ENCODE peak calls at places on chromosomes 12 and 14, in six cellular contexts. One of them, this sample, is unnamed.

GRCh38 chr12:116863275-116863767 is 17.9 kb downstream of the HRK start:
- DNase-seq in mammary epithelial cell: no peak
- DNase-seq in MCF 10A: no peak
- DNase-seq in AG10803: peak
- DNase-seq in CD8-positive, alpha-beta T cell: no peak
- DNase-seq in AG09309: no peak
- DNase-seq in this sample: no peak

GRCh38 chr12:131618303-131618658 is 92.6 kb upstream of the SFSWAP start:
- DNase-seq in AG10803: no peak
- DNase-seq in mammary epithelial cell: no peak
- DNase-seq in CD8-positive, alpha-beta T cell: no peak
- DNase-seq in AG09309: no peak
- DNase-seq in MCF 10A: peak
- DNase-seq in this sample: no peak

GRCh38 chr12:11564984-11565651 is 84.4 kb upstream of the ETV6 start:
- DNase-seq in AG10803: no peak
- DNase-seq in CD8-positive, alpha-beta T cell: no peak
- DNase-seq in mammary epithelial cell: no peak
- DNase-seq in AG09309: no peak
- DNase-seq in MCF 10A: no peak
- DNase-seq in this sample: no peak

GRCh38 chr14:60758875-60759274 is 24.3 kb downstream of the MNAT1 start:
- DNase-seq in AG09309: no peak
- DNase-seq in mammary epithelial cell: no peak
- DNase-seq in AG10803: no peak
- DNase-seq in MCF 10A: no peak
- DNase-seq in CD8-positive, alpha-beta T cell: no peak
- DNase-seq in this sample: no peak

GRCh38 chr12:102501773-102502172 is 21.4 kb upstream of the IGF1 start:
- DNase-seq in AG10803: peak
- DNase-seq in mammary epithelial cell: no peak
- DNase-seq in MCF 10A: no peak
- DNase-seq in CD8-positive, alpha-beta T cell: no peak
- DNase-seq in AG09309: no peak
- DNase-seq in this sample: no peak

GRCh38 chr12:118645219-118645618 is 268.9 kb downstream of the SUDS3 start:
- DNase-seq in CD8-positive, alpha-beta T cell: no peak
- DNase-seq in MCF 10A: peak
- DNase-seq in mammary epithelial cell: no peak
- DNase-seq in AG10803: no peak
- DNase-seq in AG09309: no peak
- DNase-seq in this sample: no peak

GRCh38 chr12:123533672-123534643 is at the start of gene RILPL1:
- DNase-seq in MCF 10A: peak
- DNase-seq in AG09309: no peak
- DNase-seq in mammary epithelial cell: peak
- DNase-seq in AG10803: peak
- DNase-seq in CD8-positive, alpha-beta T cell: peak
- DNase-seq in this sample: peak

GRCh38 chr14:35419429-35419841 is 14.9 kb upstream of the NFKBIA start:
- DNase-seq in MCF 10A: peak
- DNase-seq in CD8-positive, alpha-beta T cell: no peak
- DNase-seq in mammary epithelial cell: no peak
- DNase-seq in AG09309: no peak
- DNase-seq in AG10803: no peak
- DNase-seq in this sample: no peak

GRCh38 chr14:88255798-88256197 is 67.3 kb downstream of the KCNK10 start:
- DNase-seq in AG09309: no peak
- DNase-seq in CD8-positive, alpha-beta T cell: no peak
- DNase-seq in mammary epithelial cell: no peak
- DNase-seq in AG10803: no peak
- DNase-seq in MCF 10A: no peak
- DNase-seq in this sample: no peak

GRCh38 chr12:101021442-101021841 is 188.6 kb downstream of the SLC5A8 start:
- DNase-seq in AG09309: no peak
- DNase-seq in AG10803: no peak
- DNase-seq in mammary epithelial cell: no peak
- DNase-seq in MCF 10A: no peak
- DNase-seq in CD8-positive, alpha-beta T cell: no peak
- DNase-seq in this sample: no peak

GRCh38 chr12:45216297-45216982 is 545 bp downstream of the ANO6 start:
- DNase-seq in mammary epithelial cell: peak
- DNase-seq in AG09309: no peak
- DNase-seq in CD8-positive, alpha-beta T cell: peak
- DNase-seq in MCF 10A: peak
- DNase-seq in AG10803: peak
- DNase-seq in this sample: peak

GRCh38 chr12:42143401-42144173 is 1.1 kb downstream of the GXYLT1 start:
- DNase-seq in AG09309: no peak
- DNase-seq in MCF 10A: peak
- DNase-seq in CD8-positive, alpha-beta T cell: no peak
- DNase-seq in mammary epithelial cell: peak
- DNase-seq in AG10803: peak
- DNase-seq in this sample: peak

GRCh38 chr12:52980773-52981423 is 25.4 kb upstream of the EIF4B start:
- DNase-seq in AG09309: peak
- DNase-seq in MCF 10A: peak
- DNase-seq in CD8-positive, alpha-beta T cell: peak
- DNase-seq in mammary epithelial cell: peak
- DNase-seq in AG10803: peak
- DNase-seq in this sample: peak

GRCh38 chr12:12439636-12440035 is 82.8 kb downstream of the BORCS5 start:
- DNase-seq in MCF 10A: peak
- DNase-seq in AG10803: peak
- DNase-seq in AG09309: no peak
- DNase-seq in mammary epithelial cell: peak
- DNase-seq in CD8-positive, alpha-beta T cell: peak
- DNase-seq in this sample: no peak

GRCh38 chr12:117850048-117850447 is 118.7 kb downstream of the KSR2 start:
- DNase-seq in MCF 10A: peak
- DNase-seq in mammary epithelial cell: peak
- DNase-seq in CD8-positive, alpha-beta T cell: no peak
- DNase-seq in AG10803: peak
- DNase-seq in AG09309: no peak
- DNase-seq in this sample: peak

GRCh38 chr14:71183856-71184255 is 276.6 kb downstream of the PCNX1 start:
- DNase-seq in AG10803: no peak
- DNase-seq in CD8-positive, alpha-beta T cell: no peak
- DNase-seq in MCF 10A: no peak
- DNase-seq in AG09309: no peak
- DNase-seq in mammary epithelial cell: no peak
- DNase-seq in this sample: no peak

GRCh38 chr14:103378042-103378854 is 7.0 kb upstream of the MARK3 start:
- DNase-seq in mammary epithelial cell: no peak
- DNase-seq in AG09309: no peak
- DNase-seq in AG10803: no peak
- DNase-seq in MCF 10A: no peak
- DNase-seq in CD8-positive, alpha-beta T cell: no peak
- DNase-seq in this sample: no peak

GRCh38 chr14:102690509-102691286 is 86.6 kb upstream of the TRAF3 start:
- DNase-seq in MCF 10A: no peak
- DNase-seq in AG10803: no peak
- DNase-seq in CD8-positive, alpha-beta T cell: no peak
- DNase-seq in AG09309: no peak
- DNase-seq in mammary epithelial cell: no peak
- DNase-seq in this sample: no peak

GRCh38 chr14:26204362-26204953 is 393.4 kb downstream of the NOVA1 start:
- DNase-seq in mammary epithelial cell: no peak
- DNase-seq in MCF 10A: no peak
- DNase-seq in CD8-positive, alpha-beta T cell: no peak
- DNase-seq in AG10803: no peak
- DNase-seq in AG09309: no peak
- DNase-seq in this sample: no peak

GRCh38 chr12:77697126-77697525 is 133.6 kb upstream of the NAV3 start:
- DNase-seq in MCF 10A: no peak
- DNase-seq in CD8-positive, alpha-beta T cell: no peak
- DNase-seq in mammary epithelial cell: no peak
- DNase-seq in AG10803: no peak
- DNase-seq in AG09309: no peak
- DNase-seq in this sample: no peak

GRCh38 chr12:111137968-111138367 is 217.6 kb upstream of the MYL2 start:
- DNase-seq in AG09309: no peak
- DNase-seq in CD8-positive, alpha-beta T cell: no peak
- DNase-seq in MCF 10A: no peak
- DNase-seq in AG10803: no peak
- DNase-seq in mammary epithelial cell: no peak
- DNase-seq in this sample: no peak
- TF ChIP-seq CTCF in AG09309: no peak
- TF ChIP-seq CTCF in CD8-positive, alpha-beta T cell: no peak
- TF ChIP-seq CTCF in MCF 10A: no peak
- TF ChIP-seq CTCF in AG10803: no peak
- TF ChIP-seq CTCF in mammary epithelial cell: no peak
- TF ChIP-seq CTCF in this sample: no peak

GRCh38 chr12:752673-753400 is 458 bp downstream of the WNK1 start:
- DNase-seq in AG09309: no peak
- DNase-seq in AG10803: peak
- DNase-seq in mammary epithelial cell: peak
- DNase-seq in CD8-positive, alpha-beta T cell: peak
- DNase-seq in MCF 10A: peak
- DNase-seq in this sample: peak
- TF ChIP-seq CTCF in AG09309: no peak
- TF ChIP-seq CTCF in AG10803: no peak
- TF ChIP-seq CTCF in mammary epithelial cell: no peak
- TF ChIP-seq CTCF in CD8-positive, alpha-beta T cell: no peak
- TF ChIP-seq CTCF in MCF 10A: no peak
- TF ChIP-seq CTCF in this sample: peak

GRCh38 chr12:16187684-16188083 is 89.8 kb downstream of the SLC15A5 start:
- DNase-seq in MCF 10A: no peak
- DNase-seq in mammary epithelial cell: no peak
- DNase-seq in AG09309: no peak
- DNase-seq in CD8-positive, alpha-beta T cell: no peak
- DNase-seq in AG10803: no peak
- DNase-seq in this sample: no peak

GRCh38 chr12:16184691-16185090 is 92.8 kb downstream of the SLC15A5 start:
- DNase-seq in MCF 10A: no peak
- DNase-seq in AG10803: no peak
- DNase-seq in mammary epithelial cell: no peak
- DNase-seq in CD8-positive, alpha-beta T cell: no peak
- DNase-seq in AG09309: no peak
- DNase-seq in this sample: no peak

GRCh38 chr12:16189849-16190248 is 87.6 kb downstream of the SLC15A5 start:
- DNase-seq in AG09309: no peak
- DNase-seq in mammary epithelial cell: peak
- DNase-seq in AG10803: peak
- DNase-seq in CD8-positive, alpha-beta T cell: no peak
- DNase-seq in MCF 10A: no peak
- DNase-seq in this sample: no peak
- TF ChIP-seq CTCF in AG09309: peak
- TF ChIP-seq CTCF in mammary epithelial cell: peak
- TF ChIP-seq CTCF in AG10803: peak
- TF ChIP-seq CTCF in CD8-positive, alpha-beta T cell: no peak
- TF ChIP-seq CTCF in MCF 10A: no peak
- TF ChIP-seq CTCF in this sample: peak

GRCh38 chr12:54251667-54252284 is 28.1 kb downstream of the CBX5 start:
- DNase-seq in CD8-positive, alpha-beta T cell: peak
- DNase-seq in AG09309: no peak
- DNase-seq in mammary epithelial cell: no peak
- DNase-seq in AG10803: peak
- DNase-seq in MCF 10A: peak
- DNase-seq in this sample: peak
- TF ChIP-seq CTCF in CD8-positive, alpha-beta T cell: peak
- TF ChIP-seq CTCF in AG09309: peak
- TF ChIP-seq CTCF in mammary epithelial cell: peak
- TF ChIP-seq CTCF in AG10803: peak
- TF ChIP-seq CTCF in MCF 10A: peak
- TF ChIP-seq CTCF in this sample: peak

DNA sequence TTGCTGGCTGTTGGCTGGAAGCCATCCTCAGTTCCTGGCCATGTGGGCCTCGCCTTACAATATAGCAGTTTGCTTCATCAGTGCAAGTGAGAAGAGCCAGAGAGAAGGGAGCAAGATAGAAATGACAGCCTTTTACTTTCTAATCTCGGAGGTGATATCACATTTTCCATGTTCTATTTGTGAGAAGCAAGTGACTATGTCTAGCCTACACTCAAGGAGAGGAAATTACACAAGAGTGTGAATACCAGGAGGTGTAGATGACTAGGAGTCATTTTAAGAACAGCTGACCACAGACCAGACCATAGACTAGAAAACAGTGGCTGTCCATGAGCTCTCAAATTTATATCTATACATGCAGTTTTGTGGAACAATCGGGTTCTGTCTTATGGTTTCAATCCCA is 163.0 kb upstream of the NRXN3 start:
- DNase-seq in mammary epithelial cell: peak
- DNase-seq in AG10803: no peak
- DNase-seq in MCF 10A: peak
- DNase-seq in AG09309: no peak
- DNase-seq in CD8-positive, alpha-beta T cell: no peak
- DNase-seq in this sample: no peak
- TF ChIP-seq CTCF in mammary epithelial cell: no peak
- TF ChIP-seq CTCF in AG10803: no peak
- TF ChIP-seq CTCF in MCF 10A: no peak
- TF ChIP-seq CTCF in AG09309: no peak
- TF ChIP-seq CTCF in CD8-positive, alpha-beta T cell: no peak
- TF ChIP-seq CTCF in this sample: no peak

GRCh38 chr12:76153616-76154015 is 69.1 kb upstream of the NAP1L1 start:
- DNase-seq in CD8-positive, alpha-beta T cell: no peak
- DNase-seq in AG09309: no peak
- DNase-seq in MCF 10A: peak
- DNase-seq in mammary epithelial cell: peak
- DNase-seq in AG10803: no peak
- DNase-seq in this sample: no peak

GRCh38 chr12:76155157-76155556 is 70.7 kb upstream of the NAP1L1 start:
- DNase-seq in AG10803: no peak
- DNase-seq in MCF 10A: no peak
- DNase-seq in CD8-positive, alpha-beta T cell: no peak
- DNase-seq in mammary epithelial cell: no peak
- DNase-seq in AG09309: no peak
- DNase-seq in this sample: no peak

GRCh38 chr12:76156314-76156713 is 71.8 kb upstream of the NAP1L1 start:
- DNase-seq in CD8-positive, alpha-beta T cell: no peak
- DNase-seq in AG09309: no peak
- DNase-seq in AG10803: no peak
- DNase-seq in MCF 10A: no peak
- DNase-seq in mammary epithelial cell: no peak
- DNase-seq in this sample: no peak

GRCh38 chr12:76158518-76159321 is 74.2 kb upstream of the NAP1L1 start:
- DNase-seq in mammary epithelial cell: peak
- DNase-seq in AG09309: peak
- DNase-seq in MCF 10A: peak
- DNase-seq in CD8-positive, alpha-beta T cell: peak
- DNase-seq in AG10803: peak
- DNase-seq in this sample: peak
- TF ChIP-seq CTCF in mammary epithelial cell: peak
- TF ChIP-seq CTCF in AG09309: peak
- TF ChIP-seq CTCF in MCF 10A: peak
- TF ChIP-seq CTCF in CD8-positive, alpha-beta T cell: peak
- TF ChIP-seq CTCF in AG10803: peak
- TF ChIP-seq CTCF in this sample: peak